ENCODE peak calls at places on chromosomes 7 and 10, in four cellular contexts. K is GM12864, R is mucosa of descending colon, S is adrenal gland. L is an unnamed sample.

GRCh38 chr7:9280088-9280487 is 846.7 kb downstream of the NXPH1 start:
- DNase-seq in K (no peak), R (no peak), S (no peak), L (no peak)

GRCh38 chr7:29485376-29486190 is 78.1 kb upstream of the PRR15 start:
- DNase-seq in K (no peak), R (no peak), S (no peak), L (no peak)

GRCh38 chr7:123941391-123942180 is 16.5 kb downstream of the SPAM1 start:
- DNase-seq in K (no peak), R (no peak), S (no peak), L (no peak)

GRCh38 chr10:71218046-71218832 is 5.9 kb downstream of the UNC5B start:
- DNase-seq in K (no peak), R (no peak), S (peak; percentile 51), L (no peak)

GRCh38 chr7:20244334-20244733 is 27.1 kb upstream of the MACC1 start:
- DNase-seq in K (no peak), R (no peak), S (no peak), L (no peak)

GRCh38 chr10:71641449-71641848 is 78.1 kb downstream of the C10orf105 start:
- DNase-seq in K (no peak), R (no peak), S (no peak), L (no peak)

GRCh38 chr7:110964770-110965169 is 126.2 kb upstream of the LRRN3 start:
- DNase-seq in K (no peak), R (no peak), S (no peak), L (no peak)

GRCh38 chr10:4981722-4982471 is 18.7 kb downstream of the AKR1C1 start:
- DNase-seq in K (peak; percentile 5), R (peak; percentile 41), S (peak; percentile 74), L (peak; percentile 18)

GRCh38 chr10:104492349-104492940 is 138.8 kb downstream of the CFAP58 start:
- DNase-seq in K (no peak), R (no peak), S (peak; percentile 67), L (no peak)

GRCh38 chr10:34280599-34281374 is 534.3 kb downstream of the PARD3 start:
- DNase-seq in K (no peak), R (no peak), S (peak; percentile 71), L (no peak)

GRCh38 chr7:100271716-100272537 is 35.6 kb upstream of the SPDYE3 start:
- DNase-seq in K (peak; percentile 87), R (peak; percentile 98), S (peak; percentile 99), L (peak; percentile 95)

GRCh38 chr10:31947144-31947926 is 18.7 kb upstream of the ARHGAP12 start:
- DNase-seq in K (no peak), R (no peak), S (no peak), L (no peak)

GRCh38 chr7:162583-163297 is 29.6 kb upstream of the FAM20C start:
- DNase-seq in K (no peak), R (no peak), S (no peak), L (no peak)

GRCh38 chr7:139457153-139457946 is 26.1 kb downstream of the KLRG2 start:
- DNase-seq in K (no peak), R (no peak), S (no peak), L (no peak)

GRCh38 chr10:59702347-59702746 is 7.3 kb downstream of the SLC16A9 start:
- DNase-seq in K (no peak), R (no peak), S (no peak), L (no peak)

GRCh38 chr10:28532223-28532508 is 752 bp upstream of the WAC start:
- DNase-seq in K (peak; percentile 26), R (no peak), S (peak; percentile 79), L (no peak)

GRCh38 chr10:70233939-70234300 is 691 bp upstream of the PPA1 start:
- DNase-seq in K (no peak), R (no peak), S (no peak), L (no peak)

GRCh38 chr7:137399827-137400823 is 56.6 kb upstream of the PTN start:
- DNase-seq in K (no peak), R (no peak), S (no peak), L (no peak)

GRCh38 chr7:155352076-155352752 is 54.5 kb downstream of the INSIG1 start:
- DNase-seq in K (no peak), R (no peak), S (no peak), L (no peak)

GRCh38 chr7:50631100-50631499 is 65.9 kb upstream of the DDC start:
- DNase-seq in K (no peak), R (no peak), S (no peak), L (no peak)

GRCh38 chr10:13201132-13201531 is 33.0 kb downstream of the UCMA start:
- DNase-seq in K (no peak), R (no peak), S (no peak), L (no peak)

GRCh38 chr10:13206091-13206490 is 28.1 kb downstream of the UCMA start:
- DNase-seq in K (no peak), R (no peak), S (no peak), L (no peak)

GRCh38 chr10:13206546-13207443 is 27.4 kb downstream of the UCMA start:
- DNase-seq in K (no peak), R (no peak), S (no peak), L (no peak)
- TF ChIP-seq CTCF in K (peak; percentile 52), R (peak; percentile 12), S (peak; percentile 47), L (peak; percentile 22)

GRCh38 chr10:22476601-22477364 is 131.5 kb downstream of the SPAG6 start:
- DNase-seq in K (no peak), R (peak; percentile 25), S (no peak), L (peak; percentile 39)
- TF ChIP-seq CTCF in K (no peak), R (no peak), S (no peak), L (no peak)

DNA sequence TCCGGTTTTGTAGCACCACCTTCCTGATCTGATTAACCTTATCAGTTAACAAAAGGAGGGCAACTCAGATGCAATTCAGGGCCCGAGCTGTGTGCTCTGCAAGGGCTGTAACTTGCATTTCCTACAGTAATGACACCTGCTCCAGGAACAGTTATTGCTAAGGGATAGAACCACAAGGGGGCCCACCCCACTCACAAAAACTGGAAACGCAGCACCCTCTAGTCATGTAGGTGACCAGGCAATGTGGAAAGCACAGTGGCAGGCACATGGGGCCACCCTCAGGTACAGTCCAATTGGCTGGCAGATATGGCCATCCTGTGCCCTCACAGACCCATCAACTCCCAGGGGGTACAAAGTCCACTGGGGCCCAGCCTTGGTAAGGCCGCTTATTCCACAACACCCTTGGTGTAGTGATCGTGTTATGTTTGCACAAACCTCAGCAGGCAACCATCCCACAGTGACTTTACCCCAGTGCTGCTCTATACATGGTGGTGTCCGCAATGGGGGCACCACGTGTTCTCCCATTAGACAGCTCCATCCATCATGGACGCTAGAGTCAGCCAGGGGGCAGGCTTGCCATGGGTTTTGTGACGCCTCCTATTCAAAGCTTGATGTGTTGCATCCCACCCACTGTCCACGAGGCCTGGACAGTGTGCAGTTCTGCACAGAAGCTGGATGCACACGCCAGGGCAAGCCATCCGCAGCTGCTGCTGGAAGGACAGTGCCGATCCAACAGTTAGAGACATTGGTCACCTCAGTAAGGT is 9.4 kb downstream of the RNF133 start:
- DNase-seq in K (no peak), R (no peak), S (no peak), L (no peak)
- TF ChIP-seq CTCF in K (peak; percentile 5), R (no peak), S (no peak), L (no peak)

GRCh38 chr7:76358053-76358477 is 726 bp downstream of the YWHAG start:
- DNase-seq in K (no peak), R (peak; percentile 82), S (peak; percentile 81), L (peak; percentile 45)
- TF ChIP-seq CTCF in K (no peak), R (no peak), S (no peak), L (no peak)